ENCODE peak calls at places on chromosomes 6 and 20, in four cellular contexts. K is tibial artery; S is substantia nigra; Z is CD8-positive, alpha-beta T cell. V is an unnamed sample.

GRCh38 chr20:50929299-50930138 is 1.7 kb downstream of the ADNP start:
- DNase-seq in Z (peak; percentile 91), K (peak; percentile 93), S (peak; percentile 86), V (peak; percentile 87)

GRCh38 chr6:118553132-118553531 is 5.0 kb downstream of the PLN start:
- DNase-seq in K (no peak), S (no peak), Z (no peak), V (no peak)

GRCh38 chr6:43668151-43669028 is 19.2 kb downstream of the MRPS18A start:
- DNase-seq in S (peak; percentile 23), Z (peak; percentile 62), K (peak; percentile 78), V (no peak)

GRCh38 chr6:28940859-28941680 is 17.3 kb upstream of the TRIM27 start:
- DNase-seq in Z (peak; percentile 80), S (peak; percentile 37), K (peak; percentile 85), V (peak; percentile 61)

GRCh38 chr20:13788167-13788834 is 3.5 kb downstream of the NDUFAF5 start:
- DNase-seq in K (no peak), S (no peak), Z (no peak), V (no peak)

GRCh38 chr6:48998574-48998973 is 464.5 kb downstream of the MMUT start:
- DNase-seq in K (no peak), S (no peak), Z (no peak), V (no peak)

GRCh38 chr6:49121970-49122369 is 341.1 kb downstream of the MMUT start:
- DNase-seq in Z (no peak), K (no peak), S (no peak), V (no peak)

GRCh38 chr6:163962627-163963117 is 548.2 kb downstream of the QKI start:
- DNase-seq in S (no peak), Z (no peak), K (no peak), V (no peak)

GRCh38 chr6:3304500-3305215 is 45.9 kb downstream of the PSMG4 start:
- DNase-seq in K (peak; percentile 37), Z (no peak), S (no peak), V (no peak)

GRCh38 chr6:153096031-153096430 is 35.1 kb downstream of the RGS17 start:
- DNase-seq in Z (no peak), S (no peak), K (no peak), V (no peak)

GRCh38 chr6:112563368-112563767 is 216.2 kb downstream of the RFPL4B start:
- DNase-seq in K (no peak), S (no peak), Z (no peak), V (no peak)

GRCh38 chr6:128713461-128713860 is 169.5 kb upstream of the LAMA2 start:
- DNase-seq in Z (no peak), K (no peak), S (no peak), V (no peak)

GRCh38 chr6:56618050-56618449 is 24.6 kb downstream of the DST start:
- DNase-seq in Z (no peak), S (no peak), K (no peak), V (no peak)

GRCh38 chr6:91669154-91669903 is 1082.5 kb upstream of the MAP3K7 start:
- DNase-seq in S (peak; percentile 1), Z (no peak), K (no peak), V (no peak)

GRCh38 chr6:45631396-45631795 is 253.7 kb upstream of the SUPT3H start:
- DNase-seq in S (no peak), Z (no peak), K (no peak), V (no peak)

GRCh38 chr20:37742121-37742520 is 48.3 kb downstream of the CTNNBL1 start:
- DNase-seq in K (no peak), S (no peak), Z (no peak), V (no peak)

GRCh38 chr6:17938885-17939284 is 48.5 kb downstream of the KIF13A start:
- DNase-seq in S (no peak), K (no peak), Z (no peak), V (no peak)

GRCh38 chr6:149964243-149965190 is 774 bp downstream of the ULBP1 start:
- DNase-seq in K (no peak), S (no peak), Z (no peak), V (no peak)

GRCh38 chr6:12010635-12011275 is 1.4 kb upstream of the HIVEP1 start:
- DNase-seq in K (peak; percentile 85), Z (no peak), S (peak; percentile 62), V (peak; percentile 36)

GRCh38 chr6:143232849-143233248 is 172.2 kb downstream of the AIG1 start:
- DNase-seq in K (no peak), Z (no peak), S (peak; percentile 3), V (peak; percentile 17)

GRCh38 chr6:106102034-106102433 is 15.9 kb downstream of the PRDM1 start:
- DNase-seq in K (no peak), Z (no peak), S (no peak), V (no peak)

GRCh38 chr6:12929678-12930077 is 213.1 kb downstream of the PHACTR1 start:
- DNase-seq in Z (no peak), K (no peak), S (no peak), V (no peak)

GRCh38 chr20:3904224-3904623 is 15.0 kb downstream of the PANK2 start:
- DNase-seq in K (no peak), Z (no peak), S (no peak), V (no peak)

GRCh38 chr6:146767632-146768031 is 168.9 kb downstream of the ADGB start:
- DNase-seq in Z (no peak), S (no peak), K (no peak), V (no peak)

GRCh38 chr6:82365011-82365751 is 1.6 kb downstream of the TPBG start:
- DNase-seq in K (peak; percentile 64), Z (no peak), S (no peak), V (no peak)

GRCh38 chr20:1722513-1723050 is 65.0 kb upstream of the SIRPG start:
- DNase-seq in K (no peak), Z (no peak), S (no peak), V (no peak)
- H3K27ac ChIP-seq in K (no peak overlapping the region), Z (no peak overlapping the region), S (no peak overlapping the region), V (no peak overlapping the region)

GRCh38 chr6:41258196-41258493 is 28.3 kb downstream of the TREM1 start:
- DNase-seq in S (no peak), K (no peak), Z (no peak), V (no peak)
- H3K27ac ChIP-seq in S (no peak overlapping the region), K (no peak overlapping the region), Z (no peak overlapping the region), V (no peak overlapping the region)

DNA sequence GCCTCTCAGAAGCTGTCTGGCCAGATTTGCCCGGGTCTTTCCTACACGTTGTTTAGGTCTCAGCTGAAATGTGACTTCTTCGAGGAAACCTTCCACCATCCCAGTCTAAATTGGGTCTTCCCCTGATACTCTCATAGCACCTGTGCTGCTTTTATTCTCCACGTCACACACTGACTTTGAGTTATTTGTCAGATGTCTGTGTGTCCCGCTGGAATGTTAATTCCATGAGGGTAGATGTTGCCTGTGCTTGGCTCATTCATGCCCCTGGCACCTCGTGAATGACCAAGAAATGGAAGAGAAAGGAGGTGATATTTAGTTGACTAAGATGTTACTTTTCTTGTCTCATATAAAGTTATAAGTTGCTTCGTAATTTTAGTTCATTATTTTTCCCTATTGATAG is 197.8 kb downstream of the TMEM242 start:
- DNase-seq in S (no peak), Z (no peak), K (no peak), V (no peak)
- H3K27ac ChIP-seq in S (no peak overlapping the region), Z (no peak overlapping the region), K (no peak overlapping the region), V (no peak overlapping the region)

GRCh38 chr20:18288748-18289705 is 700 bp downstream of the ZNF133 start:
- DNase-seq in S (no peak), K (no peak), Z (no peak), V (no peak)
- H3K27ac ChIP-seq in S (peak overlapping the region; percentile 98), K (peak overlapping the region; percentile 81), Z (peak overlapping the region; percentile 94), V (peak overlapping the region; percentile 95)